ENCODE peak calls at places on chromosome 4, in five cellular contexts. V, J, M, R and T are unnamed samples.
A peak's percentile ranks its signal among the peaks of the same experiment; 100 is the strongest.

GRCh38 chr4:139975830-139976272 is 178.1 kb downstream of the MAML3 start:
- DNase-seq in V (no peak), J (no peak), M (peak; percentile 41), R (no peak), T (no peak)

GRCh38 chr4:184647391-184648101 is 1.7 kb downstream of the CASP3 start:
- DNase-seq in V (no peak), J (no peak), M (no peak), R (no peak), T (no peak)

GRCh38 chr4:41655177-41655576 is 93.3 kb downstream of the PHOX2B start:
- DNase-seq in V (no peak), J (no peak), M (no peak), R (no peak), T (no peak)

GRCh38 chr4:182297659-182298058 is 54.5 kb downstream of the TENM3 start:
- DNase-seq in V (no peak), J (no peak), M (no peak), R (no peak), T (no peak)

GRCh38 chr4:139919513-139919912 is 234.5 kb downstream of the MAML3 start:
- DNase-seq in V (no peak), J (no peak), M (no peak), R (no peak), T (no peak)

GRCh38 chr4:7135389-7135746 is 57.0 kb upstream of the SORCS2 start:
- DNase-seq in V (no peak), J (no peak), M (no peak), R (no peak), T (no peak)

GRCh38 chr4:14716622-14717021 is 285.7 kb upstream of the CPEB2 start:
- DNase-seq in V (no peak), J (no peak), M (no peak), R (no peak), T (no peak)

GRCh38 chr4:74682567-74683359 is 111.6 kb downstream of the BTC start:
- DNase-seq in V (no peak), J (peak; percentile 27), M (no peak), R (no peak), T (no peak)

GRCh38 chr4:99947190-99947578 is 766 bp upstream of the DNAJB14 start:
- DNase-seq in V (no peak), J (no peak), M (no peak), R (no peak), T (no peak)

GRCh38 chr4:55258152-55258863 is 87.7 kb upstream of the SRD5A3 start:
- DNase-seq in V (no peak), J (no peak), M (no peak), R (no peak), T (no peak)

GRCh38 chr4:165457793-165458192 is 79.0 kb downstream of the CPE start:
- DNase-seq in V (no peak), J (no peak), M (no peak), R (no peak), T (no peak)

GRCh38 chr4:121353213-121353612 is 27.6 kb downstream of the QRFPR start:
- DNase-seq in V (no peak), J (no peak), M (no peak), R (no peak), T (no peak)

GRCh38 chr4:15414601-15415091 is 13.2 kb upstream of the C1QTNF7 start:
- DNase-seq in V (no peak), J (no peak), M (no peak), R (no peak), T (no peak)

GRCh38 chr4:153222790-153223417 is 18.7 kb downstream of the TRIM2 start:
- DNase-seq in V (peak; percentile 74), J (no peak), M (peak; percentile 54), R (peak; percentile 78), T (peak; percentile 9)

GRCh38 chr4:30094866-30095265 is 625.3 kb upstream of the PCDH7 start:
- DNase-seq in V (no peak), J (no peak), M (no peak), R (no peak), T (no peak)

GRCh38 chr4:22987861-22988260 is 295.1 kb downstream of the GBA3 start:
- DNase-seq in V (no peak), J (no peak), M (no peak), R (no peak), T (no peak)

GRCh38 chr4:8156617-8157016 is 2.0 kb downstream of the ABLIM2 start:
- DNase-seq in V (no peak), J (no peak), M (no peak), R (no peak), T (no peak)

GRCh38 chr4:28146191-28146590 is 1285.5 kb downstream of the STIM2 start:
- DNase-seq in V (no peak), J (no peak), M (no peak), R (no peak), T (no peak)

GRCh38 chr4:10108818-10109783 is 7.5 kb downstream of the WDR1 start:
- DNase-seq in V (no peak), J (no peak), M (no peak), R (no peak), T (no peak)

GRCh38 chr4:10108391-10108790 is 8.2 kb downstream of the WDR1 start:
- DNase-seq in V (no peak), J (no peak), M (no peak), R (no peak), T (no peak)

GRCh38 chr4:10111067-10111801 is 5.4 kb downstream of the WDR1 start:
- DNase-seq in V (no peak), J (no peak), M (no peak), R (no peak), T (no peak)

GRCh38 chr4:10112658-10113284 is 3.8 kb downstream of the WDR1 start:
- DNase-seq in V (no peak), J (no peak), M (no peak), R (no peak), T (no peak)

GRCh38 chr4:10109995-10110670 is 6.5 kb downstream of the WDR1 start:
- DNase-seq in V (no peak), J (no peak), M (no peak), R (no peak), T (no peak)
- H3K4me1 ChIP-seq in V (peaks cover 86% of the 10 kb centered on the region), J (peaks cover 68% of the 10 kb centered on the region), M (peaks cover 100% of the 10 kb centered on the region), R (peaks cover 100% of the 10 kb centered on the region), T (peaks cover 100% of the 10 kb centered on the region)

GRCh38 chr4:152075253-152075928 is 314.6 kb upstream of the GATB start:
- DNase-seq in V (no peak), J (no peak), M (no peak), R (no peak), T (no peak)

GRCh38 chr4:152072001-152072485 is 311.2 kb upstream of the GATB start:
- DNase-seq in V (no peak), J (no peak), M (no peak), R (no peak), T (no peak)

GRCh38 chr4:152074573-152074972 is 313.8 kb upstream of the GATB start:
- DNase-seq in V (no peak), J (no peak), M (no peak), R (no peak), T (no peak)

GRCh38 chr4:152073738-152074137 is 312.9 kb upstream of the GATB start:
- DNase-seq in V (no peak), J (no peak), M (no peak), R (no peak), T (no peak)

DNA sequence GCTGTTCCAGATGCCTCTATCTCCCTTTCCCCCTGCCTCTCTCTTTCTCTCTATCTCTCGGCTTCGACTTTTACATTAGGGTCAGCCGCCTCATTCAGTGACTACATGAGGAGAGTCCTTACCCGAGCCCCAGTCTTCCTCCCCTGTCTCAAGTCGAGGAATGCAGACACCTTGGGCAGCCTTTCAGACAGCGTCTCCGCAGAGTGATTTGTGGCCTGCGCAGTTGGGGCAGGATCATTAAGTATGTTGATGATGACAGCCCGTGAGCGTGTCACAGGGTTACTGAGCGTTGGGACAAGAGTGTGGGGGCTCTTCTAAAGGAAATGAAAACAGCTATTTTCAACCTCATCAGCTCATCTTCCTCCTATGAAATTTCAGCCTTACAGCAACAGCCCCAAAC is 312.1 kb upstream of the GATB start:
- DNase-seq in V (no peak), J (no peak), M (no peak), R (no peak), T (no peak)
- H3K36me3 ChIP-seq in V (no peaks in the 10 kb centered on the region), J (no peaks in the 10 kb centered on the region), M (no peaks in the 10 kb centered on the region), R (no peaks in the 10 kb centered on the region), T (no peaks in the 10 kb centered on the region)

DNA sequence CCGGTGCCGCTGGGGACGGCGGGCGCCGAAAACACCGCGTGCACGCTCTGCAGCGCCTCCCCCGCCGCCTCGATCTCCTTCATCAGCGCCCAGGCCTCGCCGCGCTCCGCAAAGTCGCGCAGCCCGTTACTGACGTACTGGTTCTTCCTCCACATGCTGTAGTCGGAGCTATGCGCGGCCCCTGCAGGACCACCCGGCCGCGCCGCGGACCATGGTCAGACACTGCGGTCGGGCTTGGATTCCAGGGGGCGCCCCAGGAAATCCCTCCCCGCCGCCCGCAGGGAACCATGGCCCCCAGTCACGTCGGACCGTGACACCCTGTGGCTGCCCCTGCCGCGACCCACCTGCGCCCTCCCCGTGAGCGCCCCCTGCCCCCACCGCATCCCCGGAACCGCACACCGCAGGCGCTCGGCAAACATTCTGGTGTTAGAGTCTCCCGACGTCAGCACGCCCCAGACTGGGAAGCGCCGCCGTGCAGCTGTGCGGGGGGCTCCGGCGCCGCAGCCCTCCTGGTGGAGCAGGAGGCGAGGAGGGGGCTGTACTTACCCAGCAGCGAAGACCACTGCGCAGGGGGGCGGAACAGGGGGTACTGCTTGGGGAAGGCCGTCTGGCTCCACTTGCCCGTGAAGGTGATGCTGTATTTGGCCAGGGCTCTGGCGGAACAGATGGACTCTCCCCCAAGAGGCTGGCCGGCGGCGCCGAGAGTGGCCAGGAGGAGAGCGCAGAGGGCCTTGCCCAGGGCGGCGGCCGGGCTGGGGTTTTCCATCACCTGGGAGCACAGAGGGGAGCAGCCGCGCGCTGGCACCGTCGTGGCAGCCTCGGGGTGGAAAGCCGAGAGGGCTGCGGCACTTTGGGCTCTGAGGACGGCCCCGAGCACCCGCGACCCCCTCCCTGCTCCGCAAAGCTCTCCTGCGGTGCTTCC is 816 bp downstream of the SPON2 start:
- DNase-seq in V (peak; percentile 70), J (no peak), M (peak; percentile 25), R (peak; percentile 71), T (peak; percentile 61)
- H3K4me3 ChIP-seq in V (peak overlapping the region; percentile 52), J (peak overlapping the region; percentile 56), M (peak overlapping the region; percentile 42), R (peak overlapping the region; percentile 33), T (no peak overlapping the region)

GRCh38 chr4:157222764-157223145 is 2.2 kb downstream of the GRIA2 start:
- DNase-seq in V (no peak), J (no peak), M (no peak), R (no peak), T (no peak)

GRCh38 chr4:157225096-157225495 is 4.6 kb downstream of the GRIA2 start:
- DNase-seq in V (no peak), J (no peak), M (no peak), R (no peak), T (no peak)

GRCh38 chr4:157221895-157222763 is 1.6 kb downstream of the GRIA2 start:
- DNase-seq in V (no peak), J (no peak), M (no peak), R (no peak), T (no peak)

GRCh38 chr4:157221426-157221894 is 932 bp downstream of the GRIA2 start:
- DNase-seq in V (no peak), J (no peak), M (no peak), R (no peak), T (no peak)

DNA sequence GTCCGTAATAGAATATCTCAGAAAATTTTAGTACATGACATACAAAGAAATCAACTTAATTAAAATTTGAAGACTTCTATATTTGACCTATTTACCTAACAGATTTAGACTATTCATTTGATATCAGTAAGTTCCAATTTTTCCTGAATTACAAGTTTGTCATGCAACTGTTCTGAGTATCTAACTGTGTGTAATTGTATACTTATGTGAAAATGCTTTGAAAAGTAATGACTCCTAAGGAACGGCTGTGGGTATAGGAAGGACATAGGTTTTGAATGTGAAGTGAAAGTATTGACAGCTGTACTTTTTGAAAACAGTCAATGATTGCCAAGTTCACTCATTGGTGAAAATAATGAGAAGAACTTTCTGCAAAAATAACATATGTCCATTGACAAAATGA is 2.9 kb downstream of the GRIA2 start:
- DNase-seq in V (no peak), J (no peak), M (no peak), R (no peak), T (no peak)
- H3K4me1 ChIP-seq in V (peaks cover 29% of the 10 kb centered on the region), J (no peaks in the 10 kb centered on the region), M (peaks cover 27% of the 10 kb centered on the region), R (peaks cover 18% of the 10 kb centered on the region), T (no peaks in the 10 kb centered on the region)